ENCODE peak calls at places on chromosomes 11 and 22, in six cellular contexts. E, B, S, N, P and Z are unnamed samples.

GRCh38 chr11:110527146-110527545 is 97.4 kb downstream of the FDX1 start:
- DNase-seq in N (no peak), B (peak), E (no peak), S (no peak), P (no peak), Z (no peak)

GRCh38 chr11:45391168-45391850 is 105.2 kb upstream of the SYT13 start:
- DNase-seq in E (no peak), B (no peak), P (no peak), N (no peak), S (no peak), Z (no peak)

GRCh38 chr11:122721964-122722266 is 66.4 kb downstream of the UBASH3B start:
- DNase-seq in P (no peak), E (no peak), N (no peak), S (no peak), B (peak), Z (no peak)

GRCh38 chr22:43820671-43821305 is 8.7 kb upstream of the EFCAB6 start:
- DNase-seq in P (no peak), S (no peak), B (no peak), E (no peak), N (no peak), Z (no peak)

GRCh38 chr11:35178067-35178805 is 39.3 kb downstream of the CD44 start:
- DNase-seq in S (no peak), E (no peak), N (no peak), P (no peak), B (no peak), Z (no peak)

GRCh38 chr11:69449320-69450063 is 32.0 kb upstream of the LINC01488 start:
- DNase-seq in S (peak), N (peak), P (no peak), E (peak), B (peak), Z (no peak)

GRCh38 chr11:134541355-134541754 is 129.3 kb upstream of the B3GAT1 start:
- DNase-seq in P (no peak), B (no peak), N (no peak), S (no peak), E (no peak), Z (no peak)

GRCh38 chr11:119166368-119167076 is 2.0 kb upstream of the NLRX1 start:
- DNase-seq in P (no peak), E (no peak), N (no peak), S (no peak), B (peak), Z (no peak)

GRCh38 chr11:110345756-110346155 is 49.3 kb upstream of the RDX start:
- DNase-seq in E (no peak), B (no peak), S (no peak), P (no peak), N (no peak), Z (peak)

GRCh38 chr22:29380032-29380781 is 8.2 kb downstream of the AP1B1 start:
- DNase-seq in B (peak), N (no peak), E (no peak), P (no peak), S (no peak), Z (no peak)

GRCh38 chr11:95625164-95626017 is 164.2 kb downstream of the FAM76B start:
- DNase-seq in P (no peak), E (no peak), B (no peak), N (no peak), S (no peak), Z (no peak)

GRCh38 chr11:120034881-120035620 is 102.9 kb downstream of the TRIM29 start:
- DNase-seq in N (no peak), B (no peak), P (no peak), E (peak), S (no peak), Z (no peak)

GRCh38 chr11:46649180-46649738 is 31.9 kb downstream of the ATG13 start:
- DNase-seq in N (peak), E (no peak), P (peak), S (no peak), B (peak), Z (no peak)

GRCh38 chr11:128757886-128758612 is 64.2 kb downstream of the FLI1 start:
- DNase-seq in E (no peak), S (peak), P (no peak), N (no peak), B (no peak), Z (peak)

GRCh38 chr22:41830174-41830573 is 2.7 kb upstream of the SREBF2 start:
- DNase-seq in S (no peak), N (no peak), P (no peak), B (no peak), E (peak), Z (no peak)

GRCh38 chr11:110525883-110526282 is 96.1 kb downstream of the FDX1 start:
- DNase-seq in S (no peak), E (no peak), P (peak), B (peak), N (peak), Z (no peak)

GRCh38 chr11:47106839-47107520 is 69.7 kb downstream of the ARFGAP2 start:
- DNase-seq in N (no peak), S (no peak), P (no peak), E (no peak), B (no peak), Z (no peak)

GRCh38 chr11:118437046-118437735 is 899 bp downstream of the KMT2A start:
- DNase-seq in B (peak), S (peak), P (peak), E (peak), N (peak), Z (peak)

GRCh38 chr22:42357634-42358296 is 74.4 kb downstream of the NFAM1 start:
- DNase-seq in B (no peak), P (no peak), E (no peak), S (no peak), N (no peak), Z (no peak)

GRCh38 chr22:34414467-34415440 is 494.5 kb upstream of the LARGE1 start:
- DNase-seq in E (peak), N (no peak), P (peak), B (no peak), S (no peak), Z (peak)
- TF ChIP-seq CTCF in E (peak), N (no peak), P (peak), B (no peak), S (no peak), Z (peak)

GRCh38 chr11:114200351-114200750 is 95.8 kb upstream of the NNMT start:
- DNase-seq in N (peak), E (no peak), P (no peak), B (no peak), S (no peak), Z (no peak)

GRCh38 chr11:114195981-114196731 is 100.0 kb upstream of the NNMT start:
- DNase-seq in B (no peak), E (no peak), N (no peak), S (no peak), P (no peak), Z (peak)

GRCh38 chr11:114199051-114199450 is 97.1 kb upstream of the NNMT start:
- DNase-seq in S (no peak), P (no peak), N (peak), E (no peak), B (no peak), Z (no peak)

GRCh38 chr11:114196994-114197702 is 99.1 kb upstream of the NNMT start:
- DNase-seq in P (no peak), E (no peak), N (no peak), B (no peak), S (no peak), Z (peak)

DNA sequence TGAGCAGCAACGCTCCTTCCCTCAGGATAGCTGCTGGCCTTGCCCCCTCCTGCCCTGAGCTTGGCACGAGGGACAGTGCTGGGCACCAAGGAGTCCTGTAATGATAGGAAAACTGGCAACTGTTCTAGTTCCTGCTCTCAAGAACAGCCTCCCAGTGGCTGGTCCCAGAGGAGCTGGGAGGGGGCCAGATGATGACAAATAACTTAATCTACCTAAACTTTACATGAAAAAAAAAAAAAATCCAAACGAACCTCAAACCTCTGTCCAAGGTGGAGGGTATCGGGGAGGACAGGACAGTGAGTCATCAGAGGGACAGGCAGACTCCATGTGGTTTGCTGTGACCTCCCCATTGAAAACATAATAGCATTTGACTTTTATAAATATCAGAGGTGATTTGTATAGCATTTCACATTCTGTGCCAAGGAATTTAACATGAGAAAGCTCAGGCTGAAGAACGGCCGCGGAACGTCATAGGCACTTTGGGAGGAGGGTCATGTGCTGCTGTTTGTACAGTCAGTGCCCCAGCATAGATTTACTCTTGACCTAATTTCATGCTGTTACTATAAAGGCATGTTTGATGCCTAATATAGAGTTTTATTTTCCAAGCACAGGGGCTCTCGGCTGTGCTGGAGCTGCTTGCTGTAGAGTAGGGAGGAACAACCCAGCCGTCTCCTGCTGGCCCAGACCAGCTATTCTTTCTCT is 98.2 kb upstream of the NNMT start:
- DNase-seq in S (no peak), N (peak), P (no peak), B (peak), E (no peak), Z (no peak)
- TF ChIP-seq CTCF in S (no peak), N (no peak), P (no peak), B (no peak), E (no peak), Z (no peak)

GRCh38 chr22:50526849-50527801 is 1.7 kb upstream of the SCO2 start:
- DNase-seq in E (peak), S (no peak), N (peak), P (peak), B (no peak), Z (peak)

GRCh38 chr22:50525991-50526848 is 822 bp upstream of the SCO2 start:
- DNase-seq in P (peak), B (peak), S (peak), N (peak), E (peak), Z (peak)

GRCh38 chr22:50524664-50525103 is 714 bp downstream of the SCO2 start:
- DNase-seq in P (no peak), S (no peak), B (no peak), N (no peak), E (no peak), Z (no peak)

GRCh38 chr22:50523806-50524663 is 1.4 kb downstream of the SCO2 start:
- DNase-seq in E (no peak), B (no peak), P (no peak), S (no peak), N (no peak), Z (no peak)

DNA sequence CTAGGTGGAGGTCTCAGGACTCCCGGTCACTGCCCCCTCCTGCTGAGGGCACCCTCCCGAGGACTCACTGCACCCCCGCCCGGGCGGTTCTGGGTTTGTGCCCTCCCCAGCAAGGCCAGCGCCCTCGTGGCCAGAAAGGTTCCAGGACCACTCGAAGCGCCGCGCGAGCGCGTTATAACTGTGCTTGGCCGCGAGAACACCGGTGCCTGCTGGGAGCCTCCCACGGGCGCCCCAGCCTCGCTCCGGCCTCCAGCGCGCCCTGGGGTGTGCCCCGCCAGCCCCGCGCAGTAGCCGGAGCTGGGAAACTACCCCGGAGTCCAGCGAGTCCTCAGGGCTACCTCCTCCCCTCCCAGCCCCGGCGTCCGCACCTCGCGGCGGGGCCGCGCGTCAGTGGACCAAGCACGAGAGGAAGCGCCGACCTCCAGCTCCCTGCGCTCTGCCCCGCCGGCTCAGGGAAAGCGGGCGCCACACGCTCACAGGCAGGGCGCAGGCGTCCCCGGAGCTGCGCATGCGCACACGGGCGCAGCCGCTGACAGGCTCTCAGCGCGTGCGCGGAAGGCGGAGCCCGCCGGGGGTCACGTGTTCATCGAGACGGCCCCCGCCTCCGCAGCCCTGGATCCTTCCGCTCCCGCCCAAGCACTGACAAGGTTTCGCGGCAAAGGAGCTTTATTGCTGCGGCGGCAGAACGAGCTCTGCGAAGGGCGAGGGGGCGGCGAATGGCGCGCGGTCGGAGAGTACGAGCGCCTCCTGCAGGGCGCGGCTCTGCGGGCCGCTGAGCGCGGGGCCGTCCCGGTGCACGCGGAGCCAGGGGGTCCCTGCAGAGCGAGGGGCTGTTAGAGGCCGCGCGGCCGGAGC is at the start of gene SCO2:
- DNase-seq in E (peak), B (peak), P (peak), S (peak), N (peak), Z (peak)
- TF ChIP-seq CTCF in E (peak), B (peak), P (peak), S (no peak), N (peak), Z (peak)

GRCh38 chr11:43853766-43854165 is 26.9 kb upstream of the ALKBH3 start:
- DNase-seq in P (no peak), S (no peak), B (peak), N (no peak), E (no peak), Z (no peak)

GRCh38 chr11:43856988-43857387 is 23.6 kb upstream of the ALKBH3 start:
- DNase-seq in P (no peak), N (no peak), S (no peak), B (no peak), E (no peak), Z (no peak)

GRCh38 chr11:43852057-43852636 is 28.5 kb upstream of the ALKBH3 start:
- DNase-seq in S (no peak), N (peak), E (peak), B (peak), P (peak), Z (peak)
- TF ChIP-seq CTCF in S (no peak), N (peak), E (peak), B (peak), P (no peak), Z (peak)

GRCh38 chr22:27436591-27436990 is 365.0 kb downstream of the MN1 start:
- DNase-seq in E (no peak), B (no peak), P (no peak), N (no peak), S (no peak), Z (no peak)

GRCh38 chr22:27437570-27437969 is 364.0 kb downstream of the MN1 start:
- DNase-seq in B (no peak), E (no peak), P (no peak), S (no peak), N (no peak), Z (no peak)

GRCh38 chr22:27435839-27436581 is 365.5 kb downstream of the MN1 start:
- DNase-seq in B (peak), P (peak), N (peak), E (peak), S (no peak), Z (no peak)

GRCh38 chr22:27439131-27439530 is 362.4 kb downstream of the MN1 start:
- DNase-seq in N (no peak), B (no peak), P (no peak), E (no peak), S (no peak), Z (no peak)

GRCh38 chr22:27438271-27438980 is 363.1 kb downstream of the MN1 start:
- DNase-seq in B (peak), E (peak), N (peak), P (peak), S (no peak), Z (no peak)
- TF ChIP-seq CTCF in B (no peak), E (no peak), N (no peak), P (no peak), S (no peak), Z (no peak)